ENCODE peak calls at places on chromosomes 5 and 9, in ten cellular contexts. G is SK-MEL-5; I is spleen; H is NCI-H1417; F is activated CD8-positive, alpha-beta memory T cell treated with anti-CD3 and anti-CD28 coated beads, Interleukin-2, amount 50 U/mL, for 48 hours; U is upper lobe of right lung; D is HT1080; W is T-helper 2 cell; S is left lung; X is AG04450. N is an unnamed sample.
A peak's percentile ranks its signal among the peaks of the same experiment; 100 is the strongest.

GRCh38 chr9:89278997-89279739 is 31.8 kb upstream of the CKS2 start:
- DNase-seq in G (peak; percentile 65), I (no peak), H (peak; percentile 19), F (no peak), U (no peak), D (peak; percentile 23), W (no peak), S (no peak), X (peak; percentile 21), N (no peak)

GRCh38 chr5:10424124-10424731 is 17.5 kb upstream of the ROPN1L start:
- DNase-seq in G (peak; percentile 79), I (no peak), H (peak; percentile 11), F (no peak), U (no peak), D (peak; percentile 50), W (no peak), S (no peak), X (no peak), N (no peak)

GRCh38 chr9:124870723-124871122 is 8.8 kb downstream of the ARPC5L start:
- DNase-seq in G (no peak), I (no peak), H (no peak), F (no peak), U (no peak), D (no peak), W (no peak), S (no peak), X (no peak), N (no peak)

GRCh38 chr9:108850293-108850897 is 5.4 kb downstream of the ACTL7B start:
- DNase-seq in G (peak; percentile 39), I (no peak), H (no peak), F (no peak), U (no peak), D (no peak), W (no peak), S (no peak), X (no peak), N (no peak)

GRCh38 chr9:4902135-4902475 is 83.0 kb upstream of the JAK2 start:
- DNase-seq in G (no peak), I (peak; percentile 70), H (no peak), F (no peak), U (no peak), D (no peak), W (no peak), S (no peak), X (no peak), N (no peak)

GRCh38 chr9:88828492-88828974 is 162.7 kb upstream of the S1PR3 start:
- DNase-seq in G (no peak), I (no peak), H (no peak), F (no peak), U (no peak), D (no peak), W (no peak), S (no peak), X (no peak), N (no peak)

GRCh38 chr5:83540783-83541182 is 69.2 kb downstream of the VCAN start:
- DNase-seq in G (no peak), I (no peak), H (no peak), F (no peak), U (no peak), D (no peak), W (no peak), S (no peak), X (no peak), N (no peak)

GRCh38 chr5:78644741-78645300 is 3.8 kb downstream of the LHFPL2 start:
- DNase-seq in G (peak; percentile 42), I (no peak), H (no peak), F (no peak), U (no peak), D (no peak), W (no peak), S (no peak), X (no peak), N (no peak)

GRCh38 chr5:42985129-42986037 is 54.7 kb downstream of the ANXA2R start:
- DNase-seq in G (peak; percentile 27), I (no peak), H (no peak), F (no peak), U (no peak), D (peak; percentile 83), W (no peak), S (no peak), X (no peak), N (no peak)

GRCh38 chr9:134307223-134307600 is 19.0 kb upstream of the RXRA start:
- DNase-seq in G (no peak), I (no peak), H (no peak), F (no peak), U (peak; percentile 53), D (no peak), W (no peak), S (no peak), X (no peak), N (peak; percentile 66)

GRCh38 chr9:114350636-114351396 is 21.1 kb downstream of the ORM2 start:
- DNase-seq in G (no peak), I (peak; percentile 65), H (no peak), F (no peak), U (no peak), D (no peak), W (no peak), S (no peak), X (no peak), N (peak; percentile 47)

GRCh38 chr9:123127512-123128075 is 94.1 kb downstream of the GPR21 start:
- DNase-seq in G (no peak), I (no peak), H (no peak), F (no peak), U (no peak), D (no peak), W (no peak), S (no peak), X (no peak), N (no peak)

GRCh38 chr5:79990205-79990597 is 861 bp downstream of the MTX3 start:
- DNase-seq in G (no peak), I (no peak), H (no peak), F (no peak), U (no peak), D (peak; percentile 4), W (no peak), S (no peak), X (no peak), N (no peak)

GRCh38 chr9:8346291-8346690 is 546.7 kb upstream of the DMAC1 start:
- DNase-seq in G (no peak), I (no peak), H (no peak), F (no peak), U (no peak), D (peak; percentile 69), W (no peak), S (no peak), X (no peak), N (no peak)

GRCh38 chr5:131952286-131952857 is 6.9 kb upstream of the MEIKIN start:
- DNase-seq in G (no peak), I (no peak), H (no peak), F (no peak), U (no peak), D (no peak), W (no peak), S (no peak), X (no peak), N (no peak)

GRCh38 chr5:40838076-40838475 is 3.1 kb upstream of the RPL37 start:
- DNase-seq in G (no peak), I (no peak), H (no peak), F (no peak), U (no peak), D (no peak), W (no peak), S (no peak), X (no peak), N (no peak)

GRCh38 chr5:33231935-33232334 is 208.8 kb upstream of the TARS1 start:
- DNase-seq in G (no peak), I (no peak), H (no peak), F (no peak), U (no peak), D (no peak), W (no peak), S (no peak), X (peak; percentile 10), N (no peak)

GRCh38 chr5:145531038-145531734 is 304.0 kb downstream of the PRELID2 start:
- DNase-seq in G (no peak), I (no peak), H (no peak), F (no peak), U (no peak), D (peak; percentile 87), W (no peak), S (peak; percentile 34), X (peak; percentile 47), N (no peak)

GRCh38 chr9:34457266-34458012 is 931 bp downstream of the FAM219A start:
- DNase-seq in G (peak; percentile 44), I (peak; percentile 88), H (peak; percentile 7), F (peak; percentile 67), U (peak; percentile 77), D (peak; percentile 63), W (peak; percentile 4), S (peak; percentile 73), X (no peak), N (peak; percentile 93)

GRCh38 chr5:170267431-170268152 is 30.0 kb downstream of the LCP2 start:
- DNase-seq in G (peak; percentile 82), I (peak; percentile 91), H (peak; percentile 19), F (peak; percentile 89), U (peak; percentile 80), D (peak; percentile 62), W (peak; percentile 59), S (peak; percentile 75), X (peak; percentile 27), N (no peak)

GRCh38 chr5:159106569-159107282 is 7.0 kb upstream of the EBF1 start:
- DNase-seq in G (peak; percentile 70), I (peak; percentile 93), H (peak; percentile 70), F (peak; percentile 89), U (peak; percentile 87), D (peak; percentile 61), W (peak; percentile 57), S (peak; percentile 68), X (no peak), N (peak; percentile 89)

GRCh38 chr5:171823269-171823668 is 37.7 kb downstream of the SMIM23 start:
- DNase-seq in G (no peak), I (no peak), H (no peak), F (no peak), U (no peak), D (no peak), W (no peak), S (no peak), X (no peak), N (no peak)

GRCh38 chr5:151092750-151093149 is 11.9 kb upstream of the TNIP1 start:
- DNase-seq in G (no peak), I (no peak), H (no peak), F (no peak), U (no peak), D (peak; percentile 94), W (no peak), S (no peak), X (no peak), N (no peak)

GRCh38 chr5:1554410-1554967 is 30.7 kb upstream of the LPCAT1 start:
- DNase-seq in G (no peak), I (no peak), H (no peak), F (peak; percentile 34), U (no peak), D (no peak), W (no peak), S (no peak), X (no peak), N (no peak)

GRCh38 chr9:87383341-87384150 is 114.1 kb upstream of the DAPK1 start:
- DNase-seq in G (no peak), I (no peak), H (no peak), F (no peak), U (no peak), D (no peak), W (no peak), S (no peak), X (no peak), N (no peak)

GRCh38 chr5:80326468-80326867 is 6.7 kb downstream of the SPZ1 start:
- DNase-seq in G (no peak), I (no peak), H (no peak), F (no peak), U (no peak), D (no peak), W (no peak), S (no peak), X (no peak), N (no peak)

GRCh38 chr5:143183989-143184388 is 219.5 kb downstream of the NR3C1 start:
- DNase-seq in G (no peak), I (no peak), H (no peak), F (no peak), U (no peak), D (no peak), W (no peak), S (no peak), X (no peak), N (no peak)

GRCh38 chr9:32550046-32550608 is 2.0 kb upstream of the SMIM27 start:
- DNase-seq in G (no peak), I (no peak), H (peak; percentile 13), F (no peak), U (no peak), D (peak; percentile 26), W (no peak), S (no peak), X (no peak), N (no peak)